ENCODE peak calls at places on chromosome 7, in four cellular contexts. N, I, B and O are unnamed samples.
A peak's percentile ranks its signal among the peaks of the same experiment; 100 is the strongest.

GRCh38 chr7:81515009-81515408 is 254.8 kb downstream of the HGF start:
- DNase-seq in B (peak; percentile 33), N (no peak), I (no peak), O (no peak)

GRCh38 chr7:7970620-7971307 is 2.2 kb downstream of the GLCCI1 start:
- DNase-seq in B (peak; percentile 30), I (no peak), N (no peak), O (no peak)

GRCh38 chr7:88429382-88429781 is 122.7 kb upstream of the STEAP4 start:
- DNase-seq in I (no peak), N (no peak), B (peak; percentile 2), O (no peak)

GRCh38 chr7:45646996-45647411 is 72.8 kb downstream of the ADCY1 start:
- DNase-seq in B (no peak), N (peak; percentile 39), I (no peak), O (no peak)

GRCh38 chr7:97005764-97006145 is 402 bp downstream of the DLX6 start:
- DNase-seq in I (no peak), B (no peak), N (no peak), O (no peak)

GRCh38 chr7:65301007-65301406 is 72.6 kb upstream of the ZNF92 start:
- DNase-seq in B (no peak), N (no peak), I (no peak), O (no peak)

GRCh38 chr7:37160656-37161055 is 288.0 kb downstream of the ELMO1 start:
- DNase-seq in N (no peak), I (no peak), B (no peak), O (no peak)

GRCh38 chr7:113810108-113810748 is 108.6 kb downstream of the PPP1R3A start:
- DNase-seq in I (no peak), B (no peak), N (no peak), O (no peak)

GRCh38 chr7:49718755-49719154 is 54.7 kb upstream of the VWC2 start:
- DNase-seq in N (no peak), I (no peak), B (no peak), O (peak; percentile 22)

GRCh38 chr7:133911724-133912123 is 215.4 kb upstream of the LRGUK start:
- DNase-seq in B (no peak), I (no peak), N (no peak), O (no peak)

GRCh38 chr7:139739863-139740597 is 37.8 kb downstream of the HIPK2 start:
- DNase-seq in N (no peak), B (no peak), I (no peak), O (no peak)

GRCh38 chr7:117084286-117084685 is 131.0 kb downstream of the ST7 start:
- DNase-seq in I (no peak), B (peak; percentile 60), N (no peak), O (no peak)

GRCh38 chr7:5652829-5653228 is 128.6 kb downstream of the RNF216 start:
- DNase-seq in B (no peak), I (no peak), N (no peak), O (no peak)

GRCh38 chr7:158097106-158097505 is 490.5 kb downstream of the PTPRN2 start:
- DNase-seq in B (no peak), I (no peak), N (peak; percentile 50), O (no peak)

GRCh38 chr7:53657586-53657985 is 622.2 kb downstream of the POM121L12 start:
- DNase-seq in I (no peak), N (no peak), B (peak; percentile 11), O (no peak)

GRCh38 chr7:42886866-42887509 is 24.9 kb downstream of the C7orf25 start:
- DNase-seq in I (no peak), N (no peak), B (peak; percentile 35), O (no peak)

GRCh38 chr7:19284596-19285300 is 139.5 kb upstream of the FERD3L start:
- DNase-seq in N (no peak), I (no peak), B (peak; percentile 2), O (no peak)

GRCh38 chr7:23055582-23056178 is 41.8 kb upstream of the HYCC1 start:
- DNase-seq in N (no peak), B (peak; percentile 57), I (no peak), O (peak; percentile 27)

GRCh38 chr7:823639-824038 is 8.6 kb upstream of the SUN1 start:
- DNase-seq in I (no peak), B (no peak), N (no peak), O (no peak)

GRCh38 chr7:128837521-128837921 is 7.3 kb downstream of the FLNC start:
- DNase-seq in I (no peak), N (no peak), B (no peak), O (no peak)

GRCh38 chr7:153934629-153935028 is 117.6 kb upstream of the DPP6 start:
- DNase-seq in B (no peak), N (no peak), I (no peak), O (no peak)

GRCh38 chr7:50353201-50353600 is 48.7 kb downstream of the IKZF1 start:
- DNase-seq in B (no peak), I (no peak), N (no peak), O (no peak)

GRCh38 chr7:27198871-27199801 is 755 bp downstream of the HOXA13 start:
- DNase-seq in B (peak; percentile 24), I (no peak), N (peak; percentile 66), O (no peak)

GRCh38 chr7:27199820-27200760 is at the start of gene HOXA13:
- DNase-seq in N (peak; percentile 65), I (no peak), B (peak; percentile 24), O (no peak)

GRCh38 chr7:27202018-27202740 is 2.3 kb upstream of the HOXA13 start:
- DNase-seq in I (no peak), N (peak; percentile 47), B (no peak), O (no peak)

GRCh38 chr7:27201231-27202017 is 1.5 kb upstream of the HOXA13 start:
- DNase-seq in I (no peak), N (peak; percentile 52), B (no peak), O (no peak)

DNA sequence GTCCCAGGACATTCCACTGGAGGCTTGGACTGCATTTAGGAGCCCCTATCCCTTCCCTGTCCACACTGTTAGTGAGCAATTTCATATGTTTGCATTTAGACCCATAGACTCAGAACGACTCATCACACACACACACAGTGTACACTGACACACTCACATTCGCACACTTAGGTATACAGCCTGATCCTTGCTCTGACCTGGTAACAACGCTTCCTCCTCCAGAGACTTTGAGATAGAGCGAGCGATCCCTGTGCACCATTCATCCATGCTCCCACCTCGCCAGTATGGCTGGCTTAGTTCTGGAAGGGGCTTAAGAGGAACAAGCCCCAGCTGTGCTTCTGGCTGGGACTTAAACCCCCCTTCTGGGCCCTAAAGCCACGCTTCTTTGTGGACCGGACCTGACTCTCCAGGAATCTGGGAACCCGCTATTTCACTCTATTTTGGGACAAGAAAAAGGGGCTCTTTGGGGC is 905 bp upstream of the HOXA13 start:
- DNase-seq in I (no peak), N (peak; percentile 51), B (peak; percentile 10), O (no peak)
- H3K4me3 ChIP-seq in I (no peak overlapping the region), N (no peak overlapping the region), B (peak overlapping the region; percentile 44), O (peak overlapping the region; percentile 14)

GRCh38 chr7:21969822-21970221 is 24.1 kb upstream of the CDCA7L start:
- DNase-seq in N (no peak), B (no peak), I (no peak), O (no peak)

GRCh38 chr7:21967500-21968099 is 21.9 kb upstream of the CDCA7L start:
- DNase-seq in B (no peak), N (no peak), I (no peak), O (no peak)

GRCh38 chr7:21971780-21972396 is 26.2 kb upstream of the CDCA7L start:
- DNase-seq in N (no peak), I (no peak), B (no peak), O (no peak)

DNA sequence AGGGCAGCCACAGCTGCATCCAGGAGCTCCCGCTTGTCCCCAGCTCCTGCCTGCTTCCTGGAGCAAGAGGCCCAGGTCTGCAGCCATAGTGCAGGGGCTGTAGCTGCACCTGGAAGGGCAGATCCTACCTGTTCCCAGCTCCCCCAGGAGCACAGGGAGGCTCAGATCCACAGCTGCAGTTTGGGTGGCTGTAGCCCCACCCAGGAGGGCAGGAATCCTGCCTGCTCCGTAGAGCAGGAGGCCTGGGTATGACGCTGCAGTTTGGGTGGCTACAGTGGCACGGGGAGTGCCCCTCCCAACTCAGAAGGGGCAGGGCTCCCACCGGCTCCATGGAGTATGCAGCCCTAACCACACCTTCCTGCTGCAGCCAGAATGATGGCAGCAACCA is 26.7 kb upstream of the CDCA7L start:
- DNase-seq in B (peak; percentile 6), I (no peak), N (no peak), O (no peak)
- TF ChIP-seq CTCF in B (no peak), I (no peak), N (no peak), O (no peak)

GRCh38 chr7:70703785-70704184 is 428.2 kb upstream of the GALNT17 start:
- DNase-seq in I (no peak), B (no peak), N (no peak), O (no peak)
- H3K4me3 ChIP-seq in I (no peak overlapping the region), B (no peak overlapping the region), N (no peak overlapping the region), O (no peak overlapping the region)

GRCh38 chr7:74623135-74623534 is 34.4 kb upstream of the GTF2I start:
- DNase-seq in N (no peak), I (no peak), B (no peak), O (no peak)

GRCh38 chr7:74622228-74622749 is 35.2 kb upstream of the GTF2I start:
- DNase-seq in B (no peak), N (no peak), I (no peak), O (no peak)

GRCh38 chr7:74627699-74628411 is 29.7 kb upstream of the GTF2I start:
- DNase-seq in B (no peak), N (no peak), I (no peak), O (no peak)

GRCh38 chr7:74625446-74625845 is 32.1 kb upstream of the GTF2I start:
- DNase-seq in N (no peak), B (no peak), I (no peak), O (no peak)
- TF ChIP-seq CTCF in N (peak; percentile 20), B (peak; percentile 30), I (no peak), O (peak; percentile 43)

DNA sequence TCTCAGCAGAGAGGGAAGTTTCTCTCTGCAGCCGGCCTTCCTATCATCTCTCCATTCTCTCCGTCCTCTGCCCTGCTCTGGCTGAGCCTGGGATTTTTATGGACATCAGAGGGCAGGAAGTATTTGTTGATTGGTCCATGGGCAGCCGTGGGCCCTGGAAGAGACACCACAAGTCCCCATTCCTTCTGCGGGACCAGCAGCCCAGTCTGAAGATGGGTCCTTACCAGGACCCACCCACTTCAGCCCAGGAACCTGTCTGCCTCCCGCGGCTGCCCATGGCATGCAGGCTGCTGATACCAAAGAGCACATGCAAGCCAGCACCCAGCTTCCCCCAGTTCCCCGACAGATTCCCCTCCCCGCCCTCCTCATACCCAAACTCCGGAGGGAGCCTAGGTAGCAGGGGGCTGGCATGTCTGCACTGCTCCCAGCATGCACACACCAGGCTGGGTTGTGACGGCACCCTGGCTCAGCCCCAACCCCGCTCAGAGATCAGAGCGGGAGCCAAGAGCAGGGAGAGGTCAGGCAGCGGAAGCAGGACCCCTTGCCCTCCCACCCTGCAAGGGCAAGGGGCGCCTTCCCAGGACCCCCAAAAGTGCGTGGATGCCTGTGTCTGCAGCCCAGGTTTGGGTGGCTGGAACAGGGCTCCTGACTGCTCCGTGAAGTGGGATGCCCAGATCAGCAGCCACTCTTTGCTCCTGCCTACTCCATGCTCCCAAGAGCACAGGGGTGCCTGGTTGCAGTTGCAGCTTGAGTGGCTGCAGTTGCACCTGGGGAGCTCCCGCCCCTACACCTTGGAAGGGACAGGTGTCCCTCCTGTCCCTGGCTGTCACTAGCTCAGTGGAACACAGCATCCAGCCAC is 538.6 kb upstream of the POT1 start:
- DNase-seq in N (no peak), I (no peak), B (no peak), O (no peak)
- H3K4me3 ChIP-seq in N (no peak overlapping the region), I (no peak overlapping the region), B (no peak overlapping the region), O (no peak overlapping the region)